ENCODE peak calls at places on chromosomes 7 and 10, in six cellular contexts. One of them, this sample, is unnamed.

GRCh38 chr7:36084485-36085091 is 68.5 kb upstream of the EEPD1 start:
- DNase-seq in small intestine: peak
- DNase-seq in iPS-NIHi11: peak
- DNase-seq in mucosa of descending colon: peak
- DNase-seq in chondrocyte: no peak
- DNase-seq in NCI-H2029: peak
- DNase-seq in this sample: peak

GRCh38 chr10:102090772-102091171 is 25.6 kb downstream of the HPS6 start:
- DNase-seq in small intestine: no peak
- DNase-seq in iPS-NIHi11: no peak
- DNase-seq in mucosa of descending colon: no peak
- DNase-seq in chondrocyte: no peak
- DNase-seq in NCI-H2029: no peak
- DNase-seq in this sample: no peak

GRCh38 chr7:117854186-117854585 is 19.1 kb downstream of the CTTNBP2 start:
- DNase-seq in small intestine: no peak
- DNase-seq in iPS-NIHi11: no peak
- DNase-seq in mucosa of descending colon: no peak
- DNase-seq in chondrocyte: no peak
- DNase-seq in NCI-H2029: no peak
- DNase-seq in this sample: no peak

GRCh38 chr10:131657318-131657984 is 243.4 kb upstream of the PPP2R2D start:
- DNase-seq in small intestine: no peak
- DNase-seq in iPS-NIHi11: no peak
- DNase-seq in mucosa of descending colon: no peak
- DNase-seq in chondrocyte: peak
- DNase-seq in NCI-H2029: no peak
- DNase-seq in this sample: no peak

GRCh38 chr7:75740846-75741497 is 2.2 kb upstream of the HIP1 start:
- DNase-seq in small intestine: peak
- DNase-seq in iPS-NIHi11: no peak
- DNase-seq in mucosa of descending colon: peak
- DNase-seq in chondrocyte: no peak
- DNase-seq in NCI-H2029: no peak
- DNase-seq in this sample: no peak

GRCh38 chr10:68955786-68956532 is at the start of gene DDX21:
- DNase-seq in small intestine: peak
- DNase-seq in iPS-NIHi11: peak
- DNase-seq in mucosa of descending colon: peak
- DNase-seq in chondrocyte: peak
- DNase-seq in NCI-H2029: peak
- DNase-seq in this sample: peak

GRCh38 chr7:144027974-144028373 is 20.8 kb upstream of the OR2A5 start:
- DNase-seq in small intestine: no peak
- DNase-seq in iPS-NIHi11: no peak
- DNase-seq in mucosa of descending colon: no peak
- DNase-seq in chondrocyte: no peak
- DNase-seq in NCI-H2029: no peak
- DNase-seq in this sample: no peak

GRCh38 chr7:16708496-16708895 is 45.1 kb upstream of the TSPAN13 start:
- DNase-seq in small intestine: no peak
- DNase-seq in iPS-NIHi11: no peak
- DNase-seq in mucosa of descending colon: no peak
- DNase-seq in chondrocyte: no peak
- DNase-seq in NCI-H2029: no peak
- DNase-seq in this sample: no peak

GRCh38 chr7:15457959-15458955 is 103.6 kb downstream of the AGMO start:
- DNase-seq in small intestine: no peak
- DNase-seq in iPS-NIHi11: no peak
- DNase-seq in mucosa of descending colon: no peak
- DNase-seq in chondrocyte: no peak
- DNase-seq in NCI-H2029: no peak
- DNase-seq in this sample: no peak

GRCh38 chr10:77687018-77687417 is 49.4 kb upstream of the KCNMA1 start:
- DNase-seq in small intestine: no peak
- DNase-seq in iPS-NIHi11: no peak
- DNase-seq in mucosa of descending colon: no peak
- DNase-seq in chondrocyte: no peak
- DNase-seq in NCI-H2029: no peak
- DNase-seq in this sample: no peak

GRCh38 chr7:33895025-33895804 is 10.1 kb upstream of the BMPER start:
- DNase-seq in small intestine: peak
- DNase-seq in iPS-NIHi11: peak
- DNase-seq in mucosa of descending colon: peak
- DNase-seq in chondrocyte: peak
- DNase-seq in NCI-H2029: peak
- DNase-seq in this sample: no peak

GRCh38 chr7:150998341-150998740 is 7.5 kb downstream of the NOS3 start:
- DNase-seq in small intestine: no peak
- DNase-seq in iPS-NIHi11: no peak
- DNase-seq in mucosa of descending colon: no peak
- DNase-seq in chondrocyte: no peak
- DNase-seq in NCI-H2029: no peak
- DNase-seq in this sample: no peak

GRCh38 chr10:133616371-133617130 is 10.0 kb downstream of the FRG2B start:
- DNase-seq in small intestine: peak
- DNase-seq in iPS-NIHi11: no peak
- DNase-seq in mucosa of descending colon: peak
- DNase-seq in chondrocyte: no peak
- DNase-seq in NCI-H2029: peak
- DNase-seq in this sample: no peak

GRCh38 chr10:130233426-130233825 is 97.2 kb downstream of the GLRX3 start:
- DNase-seq in small intestine: no peak
- DNase-seq in iPS-NIHi11: no peak
- DNase-seq in mucosa of descending colon: no peak
- DNase-seq in chondrocyte: no peak
- DNase-seq in NCI-H2029: no peak
- DNase-seq in this sample: no peak

GRCh38 chr7:88452648-88453047 is 146.0 kb upstream of the STEAP4 start:
- DNase-seq in small intestine: no peak
- DNase-seq in iPS-NIHi11: no peak
- DNase-seq in mucosa of descending colon: peak
- DNase-seq in chondrocyte: no peak
- DNase-seq in NCI-H2029: no peak
- DNase-seq in this sample: no peak

GRCh38 chr10:5411941-5412276 is 448 bp upstream of the NET1 start:
- DNase-seq in small intestine: no peak
- DNase-seq in iPS-NIHi11: no peak
- DNase-seq in mucosa of descending colon: no peak
- DNase-seq in chondrocyte: no peak
- DNase-seq in NCI-H2029: no peak
- DNase-seq in this sample: no peak

GRCh38 chr10:50601974-50602373 is 21.8 kb downstream of the SGMS1 start:
- DNase-seq in small intestine: no peak
- DNase-seq in iPS-NIHi11: no peak
- DNase-seq in mucosa of descending colon: no peak
- DNase-seq in chondrocyte: no peak
- DNase-seq in NCI-H2029: no peak
- DNase-seq in this sample: no peak

GRCh38 chr7:132614428-132615076 is 38.3 kb upstream of the PLXNA4 start:
- DNase-seq in small intestine: peak
- DNase-seq in iPS-NIHi11: peak
- DNase-seq in mucosa of descending colon: peak
- DNase-seq in chondrocyte: no peak
- DNase-seq in NCI-H2029: no peak
- DNase-seq in this sample: peak

GRCh38 chr7:28358423-28358868 is 53.9 kb upstream of the CREB5 start:
- DNase-seq in small intestine: no peak
- DNase-seq in iPS-NIHi11: peak
- DNase-seq in mucosa of descending colon: no peak
- DNase-seq in chondrocyte: no peak
- DNase-seq in NCI-H2029: no peak
- DNase-seq in this sample: peak

GRCh38 chr7:121515651-121516401 is 119.7 kb upstream of the FAM3C start:
- DNase-seq in small intestine: no peak
- DNase-seq in iPS-NIHi11: no peak
- DNase-seq in mucosa of descending colon: no peak
- DNase-seq in chondrocyte: no peak
- DNase-seq in NCI-H2029: no peak
- DNase-seq in this sample: no peak

GRCh38 chr7:155298834-155299538 is 1.3 kb downstream of the INSIG1 start:
- DNase-seq in small intestine: peak
- DNase-seq in iPS-NIHi11: peak
- DNase-seq in mucosa of descending colon: peak
- DNase-seq in chondrocyte: no peak
- DNase-seq in NCI-H2029: peak
- DNase-seq in this sample: peak

GRCh38 chr7:2757361-2757903 is 69.4 kb downstream of the AMZ1 start:
- DNase-seq in small intestine: no peak
- DNase-seq in iPS-NIHi11: no peak
- DNase-seq in mucosa of descending colon: no peak
- DNase-seq in chondrocyte: no peak
- DNase-seq in NCI-H2029: peak
- DNase-seq in this sample: no peak

GRCh38 chr7:57646219-57646900 is 196.4 kb downstream of the ZNF716 start:
- DNase-seq in small intestine: no peak
- DNase-seq in iPS-NIHi11: no peak
- DNase-seq in mucosa of descending colon: no peak
- DNase-seq in chondrocyte: no peak
- DNase-seq in NCI-H2029: no peak
- DNase-seq in this sample: no peak

GRCh38 chr10:3263747-3264146 is 91.2 kb upstream of the PITRM1 start:
- DNase-seq in small intestine: no peak
- DNase-seq in iPS-NIHi11: peak
- DNase-seq in mucosa of descending colon: no peak
- DNase-seq in chondrocyte: no peak
- DNase-seq in NCI-H2029: no peak
- DNase-seq in this sample: no peak

GRCh38 chr7:101906291-101907260 is 89.2 kb downstream of the CUX1 start:
- DNase-seq in small intestine: no peak
- DNase-seq in iPS-NIHi11: no peak
- DNase-seq in mucosa of descending colon: no peak
- DNase-seq in chondrocyte: peak
- DNase-seq in NCI-H2029: no peak
- DNase-seq in this sample: no peak

GRCh38 chr7:129083525-129083924 is 28.6 kb upstream of the TNPO3 start:
- DNase-seq in small intestine: no peak
- DNase-seq in iPS-NIHi11: no peak
- DNase-seq in mucosa of descending colon: no peak
- DNase-seq in chondrocyte: no peak
- DNase-seq in NCI-H2029: no peak
- DNase-seq in this sample: no peak